ENCODE peak calls at places on chromosomes 1 and 21, in six cellular contexts. F, C, L, O, Z and E are unnamed samples.

GRCh38 chr1:245051349-245052221 is 103.2 kb upstream of the KIF26B start:
- DNase-seq in F (peak; percentile 11), C (peak; percentile 62), L (no peak), O (no peak), Z (no peak), E (peak; percentile 80)

GRCh38 chr1:64049900-64050540 is 153.4 kb upstream of the UBE2U start:
- DNase-seq in F (no peak), C (no peak), L (no peak), O (no peak), Z (no peak), E (no peak)

GRCh38 chr1:198253668-198254067 is 96.9 kb downstream of the NEK7 start:
- DNase-seq in F (no peak), C (peak; percentile 75), L (no peak), O (no peak), Z (no peak), E (no peak)

GRCh38 chr1:21329209-21329844 is 39.1 kb upstream of the ECE1 start:
- DNase-seq in F (no peak), C (no peak), L (no peak), O (no peak), Z (peak; percentile 87), E (no peak)

GRCh38 chr1:54499097-54500029 is 48.7 kb upstream of the ACOT11 start:
- DNase-seq in F (no peak), C (peak; percentile 36), L (no peak), O (no peak), Z (no peak), E (no peak)

GRCh38 chr1:111270781-111271463 is 19.7 kb upstream of the CHIA start:
- DNase-seq in F (no peak), C (no peak), L (no peak), O (no peak), Z (no peak), E (peak; percentile 71)

GRCh38 chr1:153396461-153396860 is 5.6 kb upstream of the S100A8 start:
- DNase-seq in F (no peak), C (no peak), L (no peak), O (no peak), Z (no peak), E (no peak)

GRCh38 chr1:162159515-162159914 is 90.0 kb downstream of the NOS1AP start:
- DNase-seq in F (no peak), C (no peak), L (no peak), O (no peak), Z (peak; percentile 73), E (no peak)

GRCh38 chr21:36478207-36478701 is 1.7 kb downstream of the CLDN14 start:
- DNase-seq in F (no peak), C (peak; percentile 88), L (peak; percentile 86), O (no peak), Z (no peak), E (no peak)

GRCh38 chr1:118266436-118266835 is 81.4 kb upstream of the SPAG17 start:
- DNase-seq in F (no peak), C (no peak), L (no peak), O (no peak), Z (no peak), E (no peak)

GRCh38 chr1:184840596-184840995 is 85.9 kb upstream of the EDEM3 start:
- DNase-seq in F (no peak), C (no peak), L (no peak), O (no peak), Z (no peak), E (no peak)

GRCh38 chr1:184836081-184836480 is 81.4 kb upstream of the EDEM3 start:
- DNase-seq in F (no peak), C (no peak), L (no peak), O (no peak), Z (no peak), E (no peak)

GRCh38 chr1:184836934-184837698 is 82.5 kb upstream of the EDEM3 start:
- DNase-seq in F (no peak), C (no peak), L (no peak), O (no peak), Z (no peak), E (no peak)

GRCh38 chr1:184843732-184844495 is 89.3 kb upstream of the EDEM3 start:
- DNase-seq in F (no peak), C (no peak), L (no peak), O (peak; percentile 29), Z (peak; percentile 56), E (no peak)

GRCh38 chr1:184838374-184838995 is 83.8 kb upstream of the EDEM3 start:
- DNase-seq in F (peak; percentile 74), C (peak; percentile 95), L (peak; percentile 48), O (no peak), Z (peak; percentile 40), E (no peak)
- H3K9me3 ChIP-seq in F (no peaks in the 10 kb centered on the region), C (no peaks in the 10 kb centered on the region), L (no peaks in the 10 kb centered on the region), O (no peaks in the 10 kb centered on the region), Z (no peaks in the 10 kb centered on the region), E (no peaks in the 10 kb centered on the region)

DNA sequence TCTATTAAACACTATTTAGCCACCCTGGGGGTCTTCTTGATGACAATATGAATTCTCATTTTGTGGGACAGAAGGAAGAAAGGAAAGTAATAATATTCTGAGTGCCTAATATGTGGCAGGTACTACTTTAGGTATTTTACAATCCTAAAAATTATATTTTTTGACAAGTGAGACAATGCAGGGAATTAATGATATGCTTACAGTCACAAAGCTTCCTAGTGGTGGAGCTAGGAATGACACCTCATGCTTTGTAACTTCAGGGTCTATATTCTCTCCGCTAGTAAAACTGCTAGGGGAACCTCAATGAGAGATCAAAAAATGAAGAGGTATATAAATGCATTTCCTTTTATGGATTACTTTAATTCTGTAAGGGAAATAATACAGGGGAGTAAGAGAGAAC is 44.3 kb downstream of the TPR start:
- DNase-seq in F (no peak), C (no peak), L (peak; percentile 6), O (no peak), Z (no peak), E (no peak)
- TF ChIP-seq CTCF in F (no peak), C (peak; percentile 16), L (no peak), O (no peak), Z (no peak), E (peak; percentile 14)

GRCh38 chr1:77347646-77348045 is 65.8 kb downstream of the AK5 start:
- DNase-seq in F (no peak), C (peak; percentile 89), L (peak; percentile 93), O (no peak), Z (no peak), E (no peak)

GRCh38 chr1:77348561-77348960 is 66.7 kb downstream of the AK5 start:
- DNase-seq in F (no peak), C (no peak), L (no peak), O (no peak), Z (no peak), E (no peak)

GRCh38 chr1:77341195-77341594 is 59.4 kb downstream of the AK5 start:
- DNase-seq in F (no peak), C (no peak), L (no peak), O (no peak), Z (no peak), E (no peak)

DNA sequence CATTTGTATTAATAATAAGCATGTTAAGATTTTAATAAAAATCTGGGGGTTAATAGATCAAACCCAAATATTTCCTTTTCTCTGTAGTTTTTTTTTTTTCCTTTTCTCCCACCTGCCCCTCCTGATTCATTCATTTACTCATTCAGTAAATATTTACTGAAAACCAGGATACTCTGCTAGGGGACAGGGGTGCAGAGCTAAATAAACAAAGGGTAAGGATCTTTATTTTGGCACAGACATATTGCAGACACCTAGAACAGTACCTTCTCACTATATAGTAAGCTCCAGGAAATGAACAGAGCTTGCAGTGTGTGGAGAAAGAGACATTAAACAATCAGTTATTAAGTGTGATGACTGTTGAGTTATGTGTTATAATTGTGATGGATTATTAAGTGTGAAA is 60.9 kb downstream of the AK5 start:
- DNase-seq in F (no peak), C (no peak), L (peak; percentile 31), O (no peak), Z (no peak), E (no peak)
- H3K9me3 ChIP-seq in F (no peaks in the 10 kb centered on the region), C (no peaks in the 10 kb centered on the region), L (no peaks in the 10 kb centered on the region), O (no peaks in the 10 kb centered on the region), Z (no peaks in the 10 kb centered on the region), E (no peaks in the 10 kb centered on the region)

DNA sequence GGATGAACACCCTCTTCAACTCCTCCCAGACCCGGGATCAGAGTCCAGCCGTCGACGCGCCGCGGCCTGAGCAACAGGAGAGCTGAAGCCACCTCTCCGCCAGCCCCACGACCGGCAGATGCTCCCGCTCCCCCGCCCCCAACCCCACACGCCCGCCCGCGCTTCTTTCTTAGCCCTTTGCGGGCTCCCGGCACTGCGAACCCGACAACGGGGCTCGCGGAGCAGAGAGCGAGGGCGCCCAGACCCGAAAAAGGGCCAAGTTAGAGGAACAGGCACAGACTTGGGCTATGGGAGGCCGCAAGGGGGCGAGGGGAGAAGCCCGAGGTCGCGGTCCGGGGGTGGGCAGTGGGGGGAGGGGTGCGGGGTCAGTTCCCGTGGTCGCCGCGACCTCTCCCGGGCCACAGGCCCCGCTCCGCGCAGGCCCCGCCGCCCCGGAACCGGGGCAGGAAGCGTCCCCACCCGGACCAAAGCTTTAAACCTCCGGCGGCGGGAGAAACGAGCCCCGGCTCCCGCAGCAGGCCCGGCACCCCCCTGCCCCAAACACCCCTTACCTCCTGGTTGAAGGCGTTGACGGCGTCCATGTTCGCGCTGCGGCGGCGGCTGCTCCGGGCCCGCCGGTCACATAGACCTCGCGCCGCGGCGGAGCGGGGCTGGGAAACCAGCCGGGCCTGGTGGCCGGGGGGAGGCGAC is 661 bp downstream of the SCAF4 start:
- DNase-seq in F (no peak), C (no peak), L (no peak), O (peak; percentile 34), Z (peak; percentile 78), E (peak; percentile 87)
- TF ChIP-seq CTCF in F (no peak), C (no peak), L (no peak), O (no peak), Z (no peak), E (no peak)

DNA sequence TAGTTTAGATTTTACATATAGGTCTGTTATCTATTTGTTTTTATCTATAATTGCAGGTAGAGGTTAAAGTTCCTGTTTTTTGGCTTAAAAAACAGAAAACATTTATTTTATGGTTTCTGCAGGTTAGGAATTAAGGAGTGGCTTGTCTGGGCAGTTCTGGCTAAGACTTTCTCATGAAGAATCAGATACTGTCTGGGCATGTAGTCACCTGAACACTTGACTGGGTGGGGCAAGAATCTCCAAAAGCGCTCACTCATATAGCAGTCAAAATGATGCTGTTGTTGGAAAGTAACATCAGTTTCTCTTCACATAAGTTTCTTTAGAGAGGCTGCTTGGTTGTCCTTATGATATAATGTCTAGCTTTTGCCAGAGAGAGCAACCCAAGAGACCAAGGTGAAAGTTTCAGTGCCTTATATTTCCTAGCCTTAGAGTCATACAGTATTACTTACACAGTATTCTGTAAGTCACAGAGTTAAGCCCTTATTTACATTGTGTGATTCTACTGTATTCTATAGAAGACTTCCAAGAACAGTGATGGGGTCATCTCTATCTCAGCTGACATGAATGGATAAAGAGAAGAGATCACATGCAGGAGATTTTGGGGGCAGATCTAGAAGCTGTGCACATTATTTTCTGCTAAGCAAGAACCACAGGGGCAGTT is 125.4 kb upstream of the GPR52 start:
- DNase-seq in F (no peak), C (no peak), L (no peak), O (no peak), Z (no peak), E (no peak)
- H3K9me3 ChIP-seq in F (peaks cover 26% of the 10 kb centered on the region), C (peaks cover 9% of the 10 kb centered on the region), L (peaks cover 13% of the 10 kb centered on the region), O (peaks cover 42% of the 10 kb centered on the region), Z (peaks cover 3% of the 10 kb centered on the region), E (peaks cover 64% of the 10 kb centered on the region)

DNA sequence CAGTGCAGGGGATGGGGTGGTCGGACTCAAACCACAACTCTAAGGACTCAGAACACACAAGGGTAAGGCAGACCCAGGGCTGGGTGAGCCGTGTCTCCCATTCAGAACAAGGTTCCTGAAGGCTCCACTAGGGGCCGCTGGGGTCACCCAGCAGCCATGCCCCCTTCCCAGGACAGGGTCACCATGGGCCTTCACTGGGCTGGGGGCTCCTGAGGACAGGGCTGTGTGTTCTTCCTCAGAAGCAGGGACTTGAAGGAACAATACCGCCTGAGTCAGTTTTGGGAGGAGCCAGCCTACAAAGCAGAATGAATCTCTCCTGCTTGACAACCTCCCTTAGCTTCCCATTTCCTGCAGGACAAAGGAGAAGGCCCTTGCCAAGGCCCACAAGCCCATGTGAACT is 15.4 kb downstream of the RIMS3 start:
- DNase-seq in F (no peak), C (no peak), L (no peak), O (no peak), Z (no peak), E (no peak)
- TF ChIP-seq CTCF in F (no peak), C (peak; percentile 15), L (no peak), O (peak; percentile 24), Z (no peak), E (no peak)